ENCODE peak calls at places on chromosomes 11 and 22, in four cellular contexts. L, X, U and M are unnamed samples.
A peak's percentile ranks its signal among the peaks of the same experiment; 100 is the strongest.

GRCh38 chr11:126669416-126669815 is 313.9 kb downstream of the ST3GAL4 start:
- DNase-seq in X (peak; percentile 21), U (no peak), L (no peak), M (no peak)

GRCh38 chr11:130672911-130673310 is 224.5 kb downstream of the ADAMTS15 start:
- DNase-seq in U (no peak), L (no peak), X (no peak), M (no peak)

GRCh38 chr22:49508561-49508960 is 319.1 kb downstream of the BRD1 start:
- DNase-seq in L (no peak), U (no peak), X (no peak), M (no peak)

GRCh38 chr11:67699521-67699920 is 25.1 kb upstream of the ALDH3B2 start:
- DNase-seq in X (no peak), U (no peak), L (no peak), M (no peak)

GRCh38 chr11:45079075-45079444 is 67.4 kb upstream of the PRDM11 start:
- DNase-seq in X (no peak), U (no peak), L (no peak), M (no peak)

GRCh38 chr11:61120865-61121831 is 18.9 kb downstream of the CD5 start:
- DNase-seq in X (no peak), L (no peak), U (no peak), M (no peak)

GRCh38 chr11:35030716-35031213 is 108.2 kb upstream of the CD44 start:
- DNase-seq in X (peak; percentile 64), L (peak; percentile 37), U (no peak), M (peak; percentile 79)

GRCh38 chr22:22099194-22099486 is 116.6 kb upstream of the TOP3B start:
- DNase-seq in U (no peak), L (no peak), X (no peak), M (no peak)

GRCh38 chr22:36954251-36955014 is 41.0 kb downstream of the CSF2RB start:
- DNase-seq in L (no peak), X (no peak), U (no peak), M (no peak)

GRCh38 chr11:91773090-91773489 is 451.5 kb upstream of the FAT3 start:
- DNase-seq in L (no peak), U (peak; percentile 11), X (no peak), M (no peak)

GRCh38 chr22:40324468-40325305 is 21.6 kb upstream of the ADSL start:
- DNase-seq in L (no peak), X (no peak), U (no peak), M (no peak)

GRCh38 chr11:68432874-68433273 is 27.7 kb upstream of the PPP6R3 start:
- DNase-seq in L (no peak), U (no peak), X (no peak), M (no peak)

GRCh38 chr11:10655931-10656576 is 37.5 kb downstream of the IRAG1 start:
- DNase-seq in X (no peak), U (no peak), L (no peak), M (no peak)

GRCh38 chr11:19931141-19931767 is 218.6 kb downstream of the NAV2 start:
- DNase-seq in X (no peak), U (no peak), L (no peak), M (peak; percentile 44)

GRCh38 chr11:132206993-132207392 is 836.6 kb downstream of the NTM start:
- DNase-seq in L (no peak), U (no peak), X (no peak), M (no peak)

GRCh38 chr11:116895053-116895757 is 57.8 kb upstream of the APOA1 start:
- DNase-seq in U (peak; percentile 67), X (no peak), L (no peak), M (no peak)

GRCh38 chr11:118631510-118631909 is 24.1 kb downstream of the PHLDB1 start:
- DNase-seq in X (no peak), U (no peak), L (no peak), M (no peak)

GRCh38 chr22:38700271-38700788 is 413 bp downstream of the JOSD1 start:
- DNase-seq in U (peak; percentile 68), X (no peak), L (peak; percentile 68), M (no peak)

GRCh38 chr11:69940246-69940610 is 121.0 kb upstream of the FGF3 start:
- DNase-seq in X (no peak), L (no peak), U (no peak), M (no peak)

GRCh38 chr11:92397356-92397755 is 172.7 kb downstream of the FAT3 start:
- DNase-seq in L (no peak), X (no peak), U (no peak), M (no peak)

GRCh38 chr11:11808992-11809583 is 32.7 kb upstream of the USP47 start:
- DNase-seq in U (no peak), X (no peak), L (no peak), M (no peak)

GRCh38 chr11:126570489-126570888 is 215.0 kb downstream of the ST3GAL4 start:
- DNase-seq in U (no peak), X (no peak), L (no peak), M (no peak)

GRCh38 chr11:13362596-13363109 is 85.1 kb downstream of the BMAL1 start:
- DNase-seq in L (no peak), X (no peak), U (no peak), M (no peak)

GRCh38 chr11:69674267-69674885 is 777 bp downstream of the LTO1 start:
- DNase-seq in U (no peak), L (no peak), X (peak; percentile 59), M (no peak)

GRCh38 chr11:75190652-75191329 is 39.9 kb downstream of the SLCO2B1 start:
- DNase-seq in L (no peak), X (no peak), U (no peak), M (no peak)

GRCh38 chr22:42716221-42716620 is 4.4 kb downstream of the A4GALT start:
- DNase-seq in X (no peak), L (no peak), U (no peak), M (no peak)

GRCh38 chr11:66388746-66389386 is 17.3 kb upstream of the SLC29A2 start:
- DNase-seq in X (peak; percentile 33), L (peak; percentile 67), U (peak; percentile 72), M (no peak)

GRCh38 chr11:66391322-66391721 is 19.8 kb upstream of the SLC29A2 start:
- DNase-seq in X (no peak), U (no peak), L (no peak), M (no peak)

DNA sequence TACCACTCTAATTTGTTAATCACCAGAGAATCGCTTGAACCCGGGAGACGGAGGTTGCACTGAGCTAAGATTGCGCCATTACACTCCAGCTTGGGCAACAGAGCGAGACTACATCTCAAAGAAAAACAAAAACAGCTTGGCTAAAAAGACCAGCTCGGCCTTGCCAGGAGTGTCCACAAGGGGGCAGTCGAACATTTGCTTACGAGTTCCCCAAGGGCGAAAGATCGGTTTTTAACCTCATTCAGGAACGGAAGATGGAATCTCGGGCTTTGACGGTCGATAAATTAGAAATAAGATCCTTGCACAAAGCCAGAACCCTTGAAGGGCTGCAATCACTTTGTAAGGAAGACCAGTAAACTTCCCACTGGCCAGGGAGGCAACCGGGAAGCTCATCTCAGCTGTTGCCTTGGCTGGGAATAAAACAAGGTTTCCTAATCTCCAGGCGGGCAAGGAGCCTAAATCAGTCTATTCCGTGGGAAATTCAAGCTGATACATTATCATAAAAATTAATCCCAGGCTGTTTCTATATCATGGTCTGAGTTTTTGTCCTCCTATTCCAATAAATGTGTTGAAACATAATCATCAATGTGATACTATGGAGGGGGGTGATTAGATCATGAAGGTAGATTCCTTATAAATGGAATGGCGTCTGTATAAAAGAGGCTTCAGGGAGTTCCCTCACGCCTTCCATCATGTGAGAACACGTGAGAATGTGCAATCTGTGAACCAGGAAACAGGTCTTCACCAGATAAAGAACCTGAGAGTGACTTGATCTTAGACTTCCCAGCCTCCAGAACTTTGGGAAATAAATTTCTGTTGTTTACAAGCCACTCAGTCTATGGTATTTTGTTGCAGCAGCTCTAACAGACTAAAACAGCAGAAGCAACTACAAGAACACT is 14.9 kb upstream of the SLC29A2 start:
- DNase-seq in L (peak; percentile 82), U (peak; percentile 88), X (peak; percentile 66), M (peak; percentile 44)
- TF ChIP-seq CTCF in L (peak; percentile 72), U (peak; percentile 96), X (peak; percentile 95), M (peak; percentile 98)

GRCh38 chr11:8831861-8832260 is 79.1 kb upstream of the AKIP1 start:
- DNase-seq in X (no peak), U (no peak), L (no peak), M (no peak)

GRCh38 chr11:8832571-8833260 is 78.3 kb upstream of the AKIP1 start:
- DNase-seq in U (no peak), L (peak; percentile 69), X (peak; percentile 66), M (peak; percentile 84)

GRCh38 chr11:8829556-8829955 is 81.4 kb upstream of the AKIP1 start:
- DNase-seq in U (no peak), L (no peak), X (no peak), M (no peak)

GRCh38 chr11:8828580-8829358 is 82.2 kb upstream of the AKIP1 start:
- DNase-seq in L (no peak), U (no peak), X (no peak), M (no peak)

GRCh38 chr11:8830641-8831040 is 80.3 kb upstream of the AKIP1 start:
- DNase-seq in U (no peak), X (no peak), L (no peak), M (no peak)
- TF ChIP-seq CTCF in U (no peak), X (no peak), L (no peak), M (no peak)

GRCh38 chr22:25853902-25854301 is 111.9 kb downstream of the MYO18B start:
- DNase-seq in X (no peak), L (no peak), U (no peak), M (no peak)
- TF ChIP-seq CTCF in X (no peak), L (no peak), U (no peak), M (no peak)

DNA sequence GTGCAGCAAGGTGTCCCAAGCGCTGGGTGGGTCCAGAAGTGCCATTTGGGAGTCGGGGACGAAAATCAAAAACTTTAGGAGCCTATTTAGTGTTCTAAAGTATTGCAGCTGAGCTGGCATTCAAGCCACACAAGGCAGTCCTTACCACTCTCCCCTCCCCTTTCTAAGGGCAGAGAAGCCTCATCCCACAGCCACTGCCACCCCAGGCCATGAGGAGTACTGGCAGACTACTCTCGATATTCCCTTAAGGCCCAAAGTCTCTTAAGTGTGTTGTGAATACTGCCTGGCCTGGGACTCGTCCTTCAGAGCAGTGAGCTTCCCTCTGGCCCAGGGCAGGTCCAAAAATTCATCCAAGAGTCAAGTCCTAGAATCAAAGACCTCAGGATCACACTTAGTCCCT is 7.8 kb downstream of the FANCF start:
- DNase-seq in L (no peak), U (no peak), X (no peak), M (no peak)
- TF ChIP-seq CTCF in L (no peak), U (no peak), X (no peak), M (no peak)

GRCh38 chr11:299951-300735 is 817 bp upstream of the IFITM5 start:
- DNase-seq in X (no peak), L (no peak), U (no peak), M (no peak)
- TF ChIP-seq CTCF in X (peak; percentile 46), L (no peak), U (no peak), M (no peak)

GRCh38 chr11:5986885-5987284 is at the start of gene OR52L1:
- DNase-seq in L (no peak), X (no peak), U (no peak), M (no peak)

GRCh38 chr11:5989203-5989602 is 2.4 kb upstream of the OR52L1 start:
- DNase-seq in L (no peak), X (no peak), U (no peak), M (no peak)

DNA sequence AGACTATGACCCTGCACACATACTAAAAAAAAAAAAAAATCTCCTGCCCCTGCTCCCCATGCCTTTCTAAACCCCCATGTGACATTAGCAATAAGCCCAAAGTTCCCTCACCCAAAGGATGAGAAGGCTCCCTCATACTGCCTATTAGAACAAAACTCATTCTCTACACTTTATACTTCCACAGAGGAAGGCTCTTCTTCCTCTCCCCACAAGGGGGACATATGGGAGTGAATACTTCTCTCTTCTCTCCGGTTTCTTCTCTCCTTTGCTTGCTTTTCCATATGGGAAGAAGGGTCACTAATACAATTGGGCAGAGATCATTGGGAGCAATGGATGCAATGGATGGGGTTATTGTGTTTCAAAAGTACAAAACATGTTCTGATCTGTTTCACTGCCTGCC is 3.3 kb downstream of the OR52L1 start:
- DNase-seq in L (no peak), U (no peak), X (no peak), M (no peak)
- TF ChIP-seq CTCF in L (no peak), U (peak; percentile 22), X (no peak), M (no peak)